ENCODE peak calls at places on chromosomes 16 and 17, in nine cellular contexts. I is naive thymus-derived CD8-positive, alpha-beta T cell; Q is A172; C is AG09309; H is Right ventricle myocardium superior; V is HCT116; Y is WTC11; D is IMR-90; K is AG20443. W is an unnamed sample.

GRCh38 chr16:74448990-74449389 is 27.7 kb upstream of the CLEC18B start:
- DNase-seq in C (peak; percentile 83), I (no peak), Y (no peak), V (peak; percentile 63), D (peak; percentile 95), K (peak; percentile 94), Q (peak; percentile 96), H (peak; percentile 72), W (peak; percentile 25)

GRCh38 chr16:78505544-78506371 is 406.3 kb downstream of the WWOX start:
- DNase-seq in V (no peak), Y (peak; percentile 17), Q (no peak), I (no peak), H (peak; percentile 81), K (peak; percentile 33), D (no peak), C (no peak), W (no peak)

GRCh38 chr16:3215601-3216262 is 19.2 kb downstream of the ZNF200 start:
- DNase-seq in K (no peak), I (no peak), Q (no peak), V (no peak), D (no peak), C (no peak), Y (no peak), H (no peak), W (no peak)

GRCh38 chr17:35728551-35728950 is 2.9 kb upstream of the RASL10B start:
- DNase-seq in Y (no peak), D (no peak), H (no peak), I (no peak), Q (no peak), V (no peak), K (no peak), C (no peak), W (no peak)

GRCh38 chr16:56944954-56945839 is 13.3 kb downstream of the HERPUD1 start:
- DNase-seq in I (no peak), V (no peak), H (no peak), Y (no peak), Q (no peak), K (no peak), D (peak; percentile 69), C (no peak), W (no peak)

GRCh38 chr16:55502801-55503366 is 6.0 kb upstream of the LPCAT2 start:
- DNase-seq in H (peak; percentile 95), K (no peak), V (peak; percentile 40), Y (no peak), Q (peak; percentile 87), C (no peak), D (peak; percentile 93), I (no peak), W (no peak)

GRCh38 chr16:23317266-23317661 is 15.2 kb downstream of the SCNN1B start:
- DNase-seq in H (no peak), I (no peak), Y (no peak), V (no peak), C (no peak), D (no peak), Q (no peak), K (no peak), W (no peak)

GRCh38 chr16:13953501-13953900 is 33.5 kb downstream of the ERCC4 start:
- DNase-seq in H (no peak), Q (no peak), V (no peak), D (no peak), Y (no peak), I (no peak), C (no peak), K (no peak), W (no peak)

GRCh38 chr16:80260906-80261311 is 279.9 kb upstream of the DYNLRB2 start:
- DNase-seq in D (peak; percentile 13), Y (no peak), H (no peak), C (no peak), V (no peak), Q (no peak), K (no peak), I (no peak), W (no peak)

GRCh38 chr17:15321556-15322250 is 19.7 kb downstream of the TEKT3 start:
- DNase-seq in H (no peak), Y (no peak), Q (no peak), V (no peak), D (peak; percentile 79), K (peak; percentile 65), I (no peak), C (no peak), W (no peak)

GRCh38 chr16:58449306-58449705 is 50.6 kb upstream of the NDRG4 start:
- DNase-seq in C (no peak), H (no peak), V (no peak), Q (no peak), D (no peak), I (no peak), K (no peak), Y (no peak), W (no peak)

GRCh38 chr16:65125322-65125721 is 3.5 kb upstream of the CDH11 start:
- DNase-seq in I (no peak), V (no peak), Q (no peak), Y (no peak), H (no peak), C (no peak), D (peak; percentile 30), K (no peak), W (no peak)

GRCh38 chr17:78650093-78650715 is 73.0 kb upstream of the DNAH17 start:
- DNase-seq in K (no peak), Y (no peak), H (no peak), I (no peak), V (no peak), Q (no peak), C (no peak), D (no peak), W (no peak)

GRCh38 chr17:27343972-27344607 is 50.2 kb downstream of the WSB1 start:
- DNase-seq in K (no peak), Y (no peak), Q (no peak), C (no peak), H (no peak), D (no peak), V (no peak), I (no peak), W (no peak)

GRCh38 chr17:824372-824771 is 42.2 kb downstream of the MRM3 start:
- DNase-seq in V (no peak), D (no peak), C (no peak), Y (no peak), H (no peak), Q (no peak), K (no peak), I (no peak), W (no peak)

GRCh38 chr16:492211-492875 is 35.2 kb upstream of the CAPN15 start:
- DNase-seq in V (no peak), Q (no peak), D (no peak), K (no peak), C (no peak), I (no peak), Y (no peak), H (no peak), W (no peak)

GRCh38 chr16:75254359-75254837 is 3.0 kb upstream of the BCAR1 start:
- DNase-seq in H (no peak), D (peak; percentile 88), Y (peak; percentile 42), I (no peak), V (no peak), C (peak; percentile 61), K (peak; percentile 92), Q (peak; percentile 97), W (no peak)

GRCh38 chr17:82241183-82241925 is 12.5 kb downstream of the SLC16A3 start:
- DNase-seq in C (no peak), V (no peak), Q (peak; percentile 91), H (peak; percentile 90), Y (no peak), D (peak; percentile 36), K (peak; percentile 50), I (no peak), W (no peak)

GRCh38 chr17:28427372-28427771 is 21.4 kb upstream of the SLC46A1 start:
- DNase-seq in V (no peak), I (no peak), C (no peak), K (no peak), D (peak; percentile 33), H (no peak), Y (no peak), Q (no peak), W (no peak)

GRCh38 chr16:67301080-67301757 is 21.9 kb downstream of the PLEKHG4 start:
- DNase-seq in V (no peak), Y (no peak), H (peak; percentile 80), C (no peak), Q (no peak), I (no peak), K (peak; percentile 50), D (no peak), W (no peak)

GRCh38 chr16:62058412-62058811 is 22.2 kb upstream of the CDH8 start:
- DNase-seq in Y (no peak), D (no peak), K (no peak), H (no peak), Q (no peak), C (no peak), V (no peak), I (no peak), W (no peak)

GRCh38 chr16:68520649-68521086 is 18.4 kb upstream of the ZFP90 start:
- DNase-seq in I (peak; percentile 89), K (peak; percentile 97), Q (peak; percentile 92), D (peak; percentile 66), V (peak; percentile 81), C (no peak), H (peak; percentile 89), Y (peak; percentile 95), W (peak; percentile 58)

GRCh38 chr16:3668626-3669025 is 14.1 kb downstream of the DNASE1 start:
- DNase-seq in I (no peak), C (no peak), V (no peak), Q (no peak), Y (no peak), H (peak; percentile 9), K (no peak), D (no peak), W (no peak)

GRCh38 chr16:14321542-14321941 is 250.4 kb downstream of the MRTFB start:
- DNase-seq in K (no peak), Q (peak; percentile 33), H (peak; percentile 78), V (no peak), Y (no peak), D (no peak), C (no peak), I (no peak), W (no peak)

GRCh38 chr17:77456951-77457548 is 316.3 kb downstream of the SEC14L1 start:
- DNase-seq in Y (no peak), I (peak; percentile 52), D (no peak), H (no peak), Q (no peak), K (no peak), V (no peak), C (no peak), W (no peak)

GRCh38 chr17:59963738-59964454 is 644 bp downstream of the RNFT1 start:
- DNase-seq in Q (peak; percentile 37), I (no peak), K (peak; percentile 71), C (no peak), D (peak; percentile 69), V (no peak), Y (no peak), H (peak; percentile 60), W (no peak)

GRCh38 chr16:76819517-76819916 is 371.5 kb upstream of the MON1B start:
- DNase-seq in K (no peak), H (no peak), Q (no peak), I (no peak), D (no peak), C (no peak), Y (no peak), V (no peak), W (no peak)

GRCh38 chr17:36034127-36034526 is 16.4 kb upstream of the CCL23 start:
- DNase-seq in Q (no peak), K (no peak), H (no peak), D (no peak), Y (no peak), I (no peak), V (no peak), C (no peak), W (no peak)

GRCh38 chr17:1931759-1932579 is 93.2 kb downstream of the RTN4RL1 start:
- DNase-seq in D (peak; percentile 7), V (no peak), I (no peak), C (no peak), Y (peak; percentile 73), H (peak; percentile 70), K (peak; percentile 61), Q (peak; percentile 10), W (no peak)

GRCh38 chr17:18009609-18010420 is 29.2 kb downstream of the ATPAF2 start:
- DNase-seq in V (no peak), I (no peak), Y (no peak), D (no peak), Q (no peak), K (no peak), H (peak; percentile 62), C (no peak), W (no peak)

GRCh38 chr17:62630365-62631085 is 3.1 kb downstream of the MRC2 start:
- DNase-seq in Q (peak; percentile 14), K (no peak), D (peak; percentile 59), I (no peak), H (no peak), C (no peak), V (no peak), Y (no peak), W (no peak)